ENCODE peak calls at places on chromosomes 1 and 21, in nine cellular contexts. One of them, this sample, is unnamed.

GRCh38 chr1:3504823-3505155 is 50.3 kb downstream of the ARHGEF16 start:
- DNase-seq in effector memory CD8-positive, alpha-beta T cell: no peak
- DNase-seq in RWPE1: no peak
- DNase-seq in uterus: no peak
- DNase-seq in ACHN: no peak
- DNase-seq in lung microvascular endothelial cell: peak
- DNase-seq in A673: no peak
- DNase-seq in GM20000: no peak
- DNase-seq in NCI-H2081 treated with DMSO at 0.1 percent for 48 hours: no peak
- DNase-seq in this sample: no peak

GRCh38 chr21:26686278-26686677 is 113.2 kb upstream of the CYYR1 start:
- DNase-seq in lung microvascular endothelial cell: peak
- DNase-seq in A673: peak
- DNase-seq in GM20000: peak
- DNase-seq in ACHN: peak
- DNase-seq in RWPE1: peak
- DNase-seq in effector memory CD8-positive, alpha-beta T cell: no peak
- DNase-seq in uterus: no peak
- DNase-seq in NCI-H2081 treated with DMSO at 0.1 percent for 48 hours: no peak
- DNase-seq in this sample: peak

GRCh38 chr1:44571712-44572571 is 102.3 kb downstream of the TMEM53 start:
- DNase-seq in RWPE1: peak
- DNase-seq in lung microvascular endothelial cell: peak
- DNase-seq in effector memory CD8-positive, alpha-beta T cell: peak
- DNase-seq in GM20000: peak
- DNase-seq in A673: peak
- DNase-seq in ACHN: peak
- DNase-seq in uterus: no peak
- DNase-seq in NCI-H2081 treated with DMSO at 0.1 percent for 48 hours: no peak
- DNase-seq in this sample: peak

GRCh38 chr1:85681087-85681486 is 27.1 kb downstream of the ZNHIT6 start:
- DNase-seq in effector memory CD8-positive, alpha-beta T cell: no peak
- DNase-seq in GM20000: no peak
- DNase-seq in ACHN: peak
- DNase-seq in RWPE1: no peak
- DNase-seq in NCI-H2081 treated with DMSO at 0.1 percent for 48 hours: no peak
- DNase-seq in uterus: no peak
- DNase-seq in A673: no peak
- DNase-seq in lung microvascular endothelial cell: peak
- DNase-seq in this sample: no peak

GRCh38 chr21:37849703-37850102 is 66.6 kb downstream of the KCNJ6 start:
- DNase-seq in NCI-H2081 treated with DMSO at 0.1 percent for 48 hours: no peak
- DNase-seq in uterus: no peak
- DNase-seq in ACHN: peak
- DNase-seq in effector memory CD8-positive, alpha-beta T cell: no peak
- DNase-seq in A673: no peak
- DNase-seq in RWPE1: peak
- DNase-seq in lung microvascular endothelial cell: peak
- DNase-seq in GM20000: no peak
- DNase-seq in this sample: no peak

GRCh38 chr1:203650012-203650836 is 23.6 kb downstream of the ATP2B4 start:
- DNase-seq in A673: no peak
- DNase-seq in uterus: peak
- DNase-seq in RWPE1: peak
- DNase-seq in effector memory CD8-positive, alpha-beta T cell: peak
- DNase-seq in lung microvascular endothelial cell: peak
- DNase-seq in GM20000: peak
- DNase-seq in ACHN: peak
- DNase-seq in NCI-H2081 treated with DMSO at 0.1 percent for 48 hours: no peak
- DNase-seq in this sample: no peak

GRCh38 chr1:236603896-236604217 is 459 bp downstream of the HEATR1 start:
- DNase-seq in uterus: no peak
- DNase-seq in ACHN: peak
- DNase-seq in NCI-H2081 treated with DMSO at 0.1 percent for 48 hours: no peak
- DNase-seq in RWPE1: peak
- DNase-seq in A673: no peak
- DNase-seq in effector memory CD8-positive, alpha-beta T cell: peak
- DNase-seq in lung microvascular endothelial cell: peak
- DNase-seq in GM20000: no peak
- DNase-seq in this sample: no peak

GRCh38 chr1:84598846-84599741 is 24.9 kb upstream of the CTBS start:
- DNase-seq in RWPE1: peak
- DNase-seq in GM20000: peak
- DNase-seq in uterus: no peak
- DNase-seq in ACHN: no peak
- DNase-seq in A673: no peak
- DNase-seq in lung microvascular endothelial cell: peak
- DNase-seq in NCI-H2081 treated with DMSO at 0.1 percent for 48 hours: no peak
- DNase-seq in effector memory CD8-positive, alpha-beta T cell: no peak
- DNase-seq in this sample: no peak

GRCh38 chr1:54950361-54951163 is 29.9 kb upstream of the TMEM61 start:
- DNase-seq in RWPE1: peak
- DNase-seq in ACHN: peak
- DNase-seq in effector memory CD8-positive, alpha-beta T cell: peak
- DNase-seq in uterus: peak
- DNase-seq in A673: peak
- DNase-seq in GM20000: peak
- DNase-seq in NCI-H2081 treated with DMSO at 0.1 percent for 48 hours: peak
- DNase-seq in lung microvascular endothelial cell: peak
- DNase-seq in this sample: peak

GRCh38 chr21:27715131-27715530 is 748.2 kb upstream of the ADAMTS5 start:
- DNase-seq in A673: no peak
- DNase-seq in NCI-H2081 treated with DMSO at 0.1 percent for 48 hours: no peak
- DNase-seq in GM20000: no peak
- DNase-seq in uterus: no peak
- DNase-seq in lung microvascular endothelial cell: no peak
- DNase-seq in RWPE1: no peak
- DNase-seq in ACHN: no peak
- DNase-seq in effector memory CD8-positive, alpha-beta T cell: no peak
- DNase-seq in this sample: no peak

GRCh38 chr1:221907531-221907930 is 165.6 kb upstream of the DUSP10 start:
- DNase-seq in ACHN: no peak
- DNase-seq in uterus: no peak
- DNase-seq in NCI-H2081 treated with DMSO at 0.1 percent for 48 hours: no peak
- DNase-seq in RWPE1: no peak
- DNase-seq in GM20000: no peak
- DNase-seq in lung microvascular endothelial cell: no peak
- DNase-seq in effector memory CD8-positive, alpha-beta T cell: no peak
- DNase-seq in A673: no peak
- DNase-seq in this sample: no peak

GRCh38 chr1:153190373-153190772 is 12.9 kb upstream of the LELP1 start:
- DNase-seq in ACHN: peak
- DNase-seq in lung microvascular endothelial cell: no peak
- DNase-seq in GM20000: peak
- DNase-seq in uterus: no peak
- DNase-seq in RWPE1: peak
- DNase-seq in effector memory CD8-positive, alpha-beta T cell: no peak
- DNase-seq in NCI-H2081 treated with DMSO at 0.1 percent for 48 hours: no peak
- DNase-seq in A673: no peak
- DNase-seq in this sample: peak

GRCh38 chr1:98903261-98903660 is 101.4 kb downstream of the PLPPR5 start:
- DNase-seq in A673: peak
- DNase-seq in effector memory CD8-positive, alpha-beta T cell: no peak
- DNase-seq in GM20000: no peak
- DNase-seq in RWPE1: peak
- DNase-seq in lung microvascular endothelial cell: peak
- DNase-seq in ACHN: no peak
- DNase-seq in uterus: no peak
- DNase-seq in NCI-H2081 treated with DMSO at 0.1 percent for 48 hours: no peak
- DNase-seq in this sample: no peak

GRCh38 chr1:33762099-33762830 is 101.6 kb upstream of the HMGB4 start:
- DNase-seq in uterus: no peak
- DNase-seq in NCI-H2081 treated with DMSO at 0.1 percent for 48 hours: no peak
- DNase-seq in lung microvascular endothelial cell: no peak
- DNase-seq in effector memory CD8-positive, alpha-beta T cell: no peak
- DNase-seq in RWPE1: no peak
- DNase-seq in ACHN: no peak
- DNase-seq in GM20000: no peak
- DNase-seq in A673: no peak
- DNase-seq in this sample: no peak

GRCh38 chr1:183416850-183417690 is 1.1 kb downstream of the NMNAT2 start:
- DNase-seq in ACHN: peak
- DNase-seq in effector memory CD8-positive, alpha-beta T cell: no peak
- DNase-seq in NCI-H2081 treated with DMSO at 0.1 percent for 48 hours: peak
- DNase-seq in lung microvascular endothelial cell: peak
- DNase-seq in GM20000: no peak
- DNase-seq in RWPE1: peak
- DNase-seq in A673: peak
- DNase-seq in uterus: peak
- DNase-seq in this sample: peak

GRCh38 chr1:201094829-201095228 is 17.4 kb downstream of the CACNA1S start:
- DNase-seq in NCI-H2081 treated with DMSO at 0.1 percent for 48 hours: no peak
- DNase-seq in A673: no peak
- DNase-seq in RWPE1: no peak
- DNase-seq in effector memory CD8-positive, alpha-beta T cell: no peak
- DNase-seq in uterus: no peak
- DNase-seq in GM20000: no peak
- DNase-seq in ACHN: no peak
- DNase-seq in lung microvascular endothelial cell: no peak
- DNase-seq in this sample: no peak

GRCh38 chr1:110390096-110390495 is 730 bp downstream of the SLC16A4 start:
- DNase-seq in NCI-H2081 treated with DMSO at 0.1 percent for 48 hours: no peak
- DNase-seq in GM20000: no peak
- DNase-seq in effector memory CD8-positive, alpha-beta T cell: no peak
- DNase-seq in uterus: peak
- DNase-seq in RWPE1: peak
- DNase-seq in ACHN: peak
- DNase-seq in A673: no peak
- DNase-seq in lung microvascular endothelial cell: peak
- DNase-seq in this sample: no peak

GRCh38 chr1:115670476-115671175 is 28.9 kb downstream of the VANGL1 start:
- DNase-seq in ACHN: no peak
- DNase-seq in lung microvascular endothelial cell: no peak
- DNase-seq in NCI-H2081 treated with DMSO at 0.1 percent for 48 hours: peak
- DNase-seq in effector memory CD8-positive, alpha-beta T cell: no peak
- DNase-seq in RWPE1: no peak
- DNase-seq in uterus: no peak
- DNase-seq in GM20000: no peak
- DNase-seq in A673: no peak
- DNase-seq in this sample: peak

GRCh38 chr21:42203936-42204335 is 15.0 kb upstream of the ABCG1 start:
- DNase-seq in effector memory CD8-positive, alpha-beta T cell: no peak
- DNase-seq in ACHN: no peak
- DNase-seq in NCI-H2081 treated with DMSO at 0.1 percent for 48 hours: no peak
- DNase-seq in lung microvascular endothelial cell: no peak
- DNase-seq in uterus: no peak
- DNase-seq in A673: no peak
- DNase-seq in GM20000: no peak
- DNase-seq in RWPE1: no peak
- DNase-seq in this sample: no peak